ENCODE peak calls at places on chromosomes 1 and 21, in six cellular contexts. C is stimulated activated CD8-positive, alpha-beta memory T cell treated with anti-CD3 and anti-CD28 coated beads, Interleukin-4, amount 100 ng/mL, for 1 hour; E is mucosa of gallbladder; N is HTR-8/SVneo; R is skeletal muscle cell; K is NCI-H1930. A is an unnamed sample.

GRCh38 chr1:6922096-6922931 is 137.1 kb downstream of the CAMTA1 start:
- DNase-seq in C (no peak), E (peak), N (no peak), R (peak), K (no peak), A (no peak)

GRCh38 chr1:1153874-1154273 is 19.8 kb upstream of the TTLL10 start:
- DNase-seq in C (no peak), E (no peak), N (no peak), R (no peak), K (no peak), A (no peak)

GRCh38 chr1:43853161-43853921 is 80.3 kb upstream of the ARTN start:
- DNase-seq in C (no peak), E (peak), N (no peak), R (peak), K (no peak), A (no peak)

GRCh38 chr1:47113178-47113577 is 24.1 kb upstream of the CYP4A22 start:
- DNase-seq in C (no peak), E (no peak), N (no peak), R (no peak), K (no peak), A (no peak)

GRCh38 chr1:216983823-216984222 is 260.6 kb upstream of the ESRRG start:
- DNase-seq in C (no peak), E (no peak), N (no peak), R (no peak), K (no peak), A (no peak)

GRCh38 chr1:231971397-231972233 is 345.0 kb downstream of the DISC1 start:
- DNase-seq in C (no peak), E (no peak), N (no peak), R (peak), K (no peak), A (no peak)

GRCh38 chr1:209435654-209436566 is 147.6 kb upstream of the CAMK1G start:
- DNase-seq in C (no peak), E (peak), N (peak), R (no peak), K (no peak), A (peak)

GRCh38 chr1:1033731-1034437 is 14.0 kb downstream of the AGRN start:
- DNase-seq in C (no peak), E (no peak), N (no peak), R (no peak), K (peak), A (no peak)

GRCh38 chr1:78250201-78250600 is 204.4 kb downstream of the GIPC2 start:
- DNase-seq in C (no peak), E (no peak), N (no peak), R (no peak), K (no peak), A (no peak)

GRCh38 chr1:65209005-65209885 is 61.2 kb downstream of the AK4 start:
- DNase-seq in C (no peak), E (peak), N (peak), R (no peak), K (no peak), A (no peak)

GRCh38 chr21:45542667-45543370 is 579 bp upstream of the SLC19A1 start:
- DNase-seq in C (no peak), E (no peak), N (no peak), R (no peak), K (no peak), A (no peak)

GRCh38 chr1:110460253-110461220 is 9.6 kb downstream of the PROK1 start:
- DNase-seq in C (peak), E (peak), N (peak), R (no peak), K (peak), A (peak)

GRCh38 chr1:67551375-67551774 is 121.2 kb upstream of the SERBP1 start:
- DNase-seq in C (no peak), E (no peak), N (no peak), R (no peak), K (no peak), A (no peak)

GRCh38 chr1:169484683-169485426 is 889 bp downstream of the SLC19A2 start:
- DNase-seq in C (no peak), E (peak), N (peak), R (peak), K (no peak), A (no peak)

GRCh38 chr21:29238967-29239289 is 59.8 kb upstream of the BACH1 start:
- DNase-seq in C (no peak), E (no peak), N (no peak), R (no peak), K (no peak), A (no peak)

GRCh38 chr21:15928196-15928595 is 198.4 kb downstream of the USP25 start:
- DNase-seq in C (no peak), E (no peak), N (no peak), R (no peak), K (no peak), A (no peak)

GRCh38 chr21:42553435-42553834 is 39.8 kb downstream of the SLC37A1 start:
- DNase-seq in C (no peak), E (no peak), N (no peak), R (no peak), K (no peak), A (no peak)

GRCh38 chr1:211236633-211237321 is 22.4 kb upstream of the RCOR3 start:
- DNase-seq in C (no peak), E (no peak), N (peak), R (no peak), K (no peak), A (no peak)

GRCh38 chr21:14620152-14620551 is 74.0 kb upstream of the SAMSN1 start:
- DNase-seq in C (no peak), E (no peak), N (no peak), R (no peak), K (no peak), A (no peak)

GRCh38 chr1:224052767-224053166 is 61.1 kb upstream of the FBXO28 start:
- DNase-seq in C (no peak), E (no peak), N (peak), R (no peak), K (no peak), A (peak)

GRCh38 chr21:34166468-34166867 is 93.1 kb downstream of the MRPS6 start:
- DNase-seq in C (no peak), E (no peak), N (no peak), R (no peak), K (no peak), A (no peak)

GRCh38 chr1:156893048-156893953 is at the start of gene PEAR1:
- DNase-seq in C (no peak), E (peak), N (peak), R (no peak), K (no peak), A (no peak)

GRCh38 chr1:3126756-3127718 is 58.0 kb downstream of the PRDM16 start:
- DNase-seq in C (no peak), E (no peak), N (no peak), R (no peak), K (no peak), A (no peak)

GRCh38 chr1:203835476-203835875 is 25.9 kb upstream of the SNRPE start:
- DNase-seq in C (no peak), E (no peak), N (no peak), R (no peak), K (no peak), A (no peak)

GRCh38 chr1:5962265-5963105 is 29.7 kb downstream of the NPHP4 start:
- DNase-seq in C (no peak), E (no peak), N (no peak), R (no peak), K (no peak), A (no peak)

GRCh38 chr1:209585672-209586071 is 2.2 kb downstream of the CAMK1G start:
- DNase-seq in C (no peak), E (peak), N (no peak), R (no peak), K (no peak), A (no peak)

GRCh38 chr1:211036701-211037494 is 97.0 kb downstream of the KCNH1 start:
- DNase-seq in C (no peak), E (no peak), N (peak), R (peak), K (no peak), A (peak)

GRCh38 chr1:183304466-183305122 is 113.6 kb downstream of the NMNAT2 start:
- DNase-seq in C (no peak), E (no peak), N (no peak), R (no peak), K (no peak), A (no peak)

GRCh38 chr1:152495066-152495675 is 15.4 kb upstream of the LCE5A start:
- DNase-seq in C (no peak), E (no peak), N (no peak), R (no peak), K (no peak), A (no peak)

GRCh38 chr21:41943468-41944250 is 10.2 kb downstream of the C2CD2 start:
- DNase-seq in C (no peak), E (no peak), N (no peak), R (no peak), K (no peak), A (no peak)

GRCh38 chr1:22808846-22809501 is 98.3 kb downstream of the EPHB2 start:
- DNase-seq in C (no peak), E (peak), N (no peak), R (peak), K (no peak), A (no peak)

GRCh38 chr1:47644216-47644581 is 206.4 kb downstream of the FOXD2 start:
- DNase-seq in C (no peak), E (no peak), N (no peak), R (peak), K (no peak), A (no peak)

A was measured in SW 1271.